ENCODE peak calls at places on chromosomes 5 and 9, in five cellular contexts. W, D, M, Y and F are unnamed samples.

GRCh38 chr9:99486684-99487083 is 264.6 kb downstream of the SEC61B start:
- DNase-seq in W (no peak), D (no peak), M (no peak), Y (no peak), F (no peak)

GRCh38 chr5:139908749-139909148 is 113.1 kb downstream of the PSD2 start:
- DNase-seq in W (no peak), D (no peak), M (no peak), Y (peak; percentile 45), F (no peak)

GRCh38 chr5:141883184-141883947 is 5.2 kb upstream of the PCDH1 start:
- DNase-seq in W (no peak), D (no peak), M (no peak), Y (peak; percentile 70), F (no peak)

GRCh38 chr9:76593011-76593347 is 134.0 kb downstream of the GCNT1 start:
- DNase-seq in W (no peak), D (no peak), M (no peak), Y (no peak), F (no peak)

GRCh38 chr9:112604790-112605189 is 113.1 kb downstream of the INIP start:
- DNase-seq in W (no peak), D (no peak), M (no peak), Y (no peak), F (no peak)

GRCh38 chr9:113331780-113332179 is 8.3 kb downstream of the WDR31 start:
- DNase-seq in W (no peak), D (no peak), M (no peak), Y (no peak), F (no peak)

GRCh38 chr5:116626272-116626723 is 51.7 kb upstream of the SEMA6A start:
- DNase-seq in W (peak; percentile 10), D (peak; percentile 70), M (no peak), Y (peak; percentile 61), F (peak; percentile 48)

GRCh38 chr5:136202800-136203199 is 9.8 kb upstream of the SMIM32 start:
- DNase-seq in W (no peak), D (no peak), M (no peak), Y (no peak), F (no peak)

GRCh38 chr5:83385812-83386211 is 85.7 kb upstream of the VCAN start:
- DNase-seq in W (no peak), D (no peak), M (no peak), Y (no peak), F (no peak)

GRCh38 chr5:112086740-112087139 is 329.7 kb upstream of the NREP start:
- DNase-seq in W (no peak), D (no peak), M (no peak), Y (no peak), F (no peak)

GRCh38 chr9:134288731-134289130 is 37.5 kb upstream of the RXRA start:
- DNase-seq in W (no peak), D (peak; percentile 36), M (no peak), Y (no peak), F (no peak)
- H3K4me1 ChIP-seq in W (peaks cover 12% of the 10 kb centered on the region), D (no peaks in the 10 kb centered on the region), M (no peaks in the 10 kb centered on the region), Y (peaks cover 13% of the 10 kb centered on the region), F (peaks cover under 1% of the 10 kb centered on the region)

DNA sequence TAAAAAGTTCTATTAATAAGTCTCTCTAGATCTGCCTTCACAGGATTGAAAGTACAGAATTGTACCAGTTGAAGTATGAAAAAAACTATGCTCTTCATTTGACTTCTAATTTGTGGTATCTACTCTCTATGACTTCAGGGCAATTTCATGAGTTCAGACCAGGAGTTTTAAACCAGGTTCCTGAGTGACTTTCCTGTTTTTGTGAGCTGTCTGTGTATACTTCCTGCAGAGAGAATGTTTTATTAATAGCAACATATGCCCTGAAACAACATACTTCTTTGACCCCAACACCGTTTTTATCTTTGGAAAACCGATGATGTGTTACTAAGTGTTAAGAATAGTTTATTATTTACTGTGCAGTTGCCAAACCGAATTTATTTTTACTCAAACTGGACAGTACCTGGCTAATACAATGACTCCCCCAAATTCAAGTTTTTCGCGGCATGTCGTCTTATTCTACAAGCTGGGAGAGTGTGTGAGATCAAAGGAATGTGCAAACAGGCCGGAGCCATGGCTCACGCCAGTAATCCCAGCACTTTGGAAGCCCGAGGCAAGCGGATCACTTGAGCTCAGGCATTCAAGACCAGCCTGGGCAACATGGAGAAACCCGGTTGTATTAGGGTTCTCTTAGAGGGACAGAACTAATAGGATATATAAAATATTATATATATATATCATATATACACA is 58.7 kb upstream of the ERBIN start:
- DNase-seq in W (no peak), D (no peak), M (peak; percentile 5), Y (no peak), F (peak; percentile 41)
- H3K27ac ChIP-seq in W (no peak overlapping the region), D (no peak overlapping the region), M (peak overlapping the region; percentile 11), Y (no peak overlapping the region), F (no peak overlapping the region)

GRCh38 chr5:43038523-43038989 is 1.6 kb downstream of the ANXA2R start:
- DNase-seq in W (no peak), D (no peak), M (peak; percentile 39), Y (no peak), F (peak; percentile 79)
- H3K4me3 ChIP-seq in W (peak overlapping the region; percentile 32), D (no peak overlapping the region), M (peak overlapping the region; percentile 59), Y (no peak overlapping the region), F (peak overlapping the region; percentile 72)

GRCh38 chr5:68286612-68286912 is 71.0 kb downstream of the PIK3R1 start:
- DNase-seq in W (no peak), D (no peak), M (no peak), Y (no peak), F (no peak)

GRCh38 chr5:68285075-68285827 is 69.7 kb downstream of the PIK3R1 start:
- DNase-seq in W (no peak), D (no peak), M (no peak), Y (peak; percentile 45), F (no peak)

GRCh38 chr5:68279960-68280359 is 64.4 kb downstream of the PIK3R1 start:
- DNase-seq in W (no peak), D (no peak), M (peak; percentile 78), Y (no peak), F (no peak)

GRCh38 chr5:68285857-68286611 is 70.5 kb downstream of the PIK3R1 start:
- DNase-seq in W (no peak), D (no peak), M (peak; percentile 58), Y (peak; percentile 79), F (peak; percentile 32)

GRCh38 chr5:68282001-68282400 is 66.4 kb downstream of the PIK3R1 start:
- DNase-seq in W (no peak), D (no peak), M (no peak), Y (no peak), F (no peak)
- H3K4me1 ChIP-seq in W (peaks cover 9% of the 10 kb centered on the region), D (peaks cover 2% of the 10 kb centered on the region), M (peaks cover 83% of the 10 kb centered on the region), Y (peaks cover 40% of the 10 kb centered on the region), F (peaks cover 10% of the 10 kb centered on the region)

GRCh38 chr5:43312076-43312620 is 1.1 kb downstream of the HMGCS1 start:
- DNase-seq in W (no peak), D (no peak), M (no peak), Y (no peak), F (no peak)
- H3K27ac ChIP-seq in W (peak overlapping the region; percentile 93), D (no peak overlapping the region), M (peak overlapping the region; percentile 95), Y (peak overlapping the region; percentile 95), F (no peak overlapping the region)